ENCODE peak calls at places on chromosomes 13 and 19, in six cellular contexts. L is HCT116, Q is psoas muscle, S is astrocyte of the spinal cord, Y is testis, R is adipocyte. F is an unnamed sample.

GRCh38 chr19:10402441-10403038 is 802 bp downstream of the CDC37 start:
- DNase-seq in L (no peak), Q (peak), S (no peak), Y (no peak), R (peak), F (no peak)

GRCh38 chr13:94677799-94678198 is 34.5 kb downstream of the SOX21 start:
- DNase-seq in L (no peak), Q (no peak), S (no peak), Y (no peak), R (no peak), F (no peak)

GRCh38 chr19:6039541-6040225 is 61.7 kb upstream of the RANBP3 start:
- DNase-seq in L (no peak), Q (no peak), S (peak), Y (peak), R (no peak), F (peak)

GRCh38 chr13:111492958-111493357 is 172.5 kb downstream of the TEX29 start:
- DNase-seq in L (no peak), Q (no peak), S (no peak), Y (no peak), R (no peak), F (no peak)

GRCh38 chr19:16463991-16464575 is 7.7 kb downstream of the EPS15L1 start:
- DNase-seq in L (no peak), Q (no peak), S (peak), Y (no peak), R (peak), F (peak)

GRCh38 chr13:64130170-64130569 is 2714.5 kb upstream of the PCDH20 start:
- DNase-seq in L (no peak), Q (no peak), S (no peak), Y (no peak), R (no peak), F (no peak)

GRCh38 chr13:97194473-97194872 is 27.7 kb upstream of the MBNL2 start:
- DNase-seq in L (peak), Q (no peak), S (peak), Y (peak), R (peak), F (no peak)

GRCh38 chr19:14536926-14537692 is 7.7 kb downstream of the TECR start:
- DNase-seq in L (peak), Q (peak), S (no peak), Y (peak), R (no peak), F (peak)

GRCh38 chr19:33456845-33457220 is 64.8 kb downstream of the PEPD start:
- DNase-seq in L (no peak), Q (no peak), S (no peak), Y (no peak), R (no peak), F (peak)

GRCh38 chr19:4555657-4556561 is 3.6 kb downstream of the SEMA6B start:
- DNase-seq in L (peak), Q (no peak), S (no peak), Y (peak), R (no peak), F (no peak)

GRCh38 chr13:34719060-34719875 is 222.8 kb upstream of the NBEA start:
- DNase-seq in L (no peak), Q (no peak), S (no peak), Y (no peak), R (no peak), F (no peak)

GRCh38 chr19:46254776-46255175 is 25.2 kb downstream of the IGFL1 start:
- DNase-seq in L (no peak), Q (no peak), S (no peak), Y (no peak), R (no peak), F (no peak)

GRCh38 chr13:77215543-77215942 is 111.4 kb downstream of the MYCBP2 start:
- DNase-seq in L (no peak), Q (no peak), S (no peak), Y (no peak), R (no peak), F (no peak)

GRCh38 chr19:45173816-45174215 is 4.2 kb downstream of the TRAPPC6A start:
- DNase-seq in L (no peak), Q (no peak), S (peak), Y (no peak), R (no peak), F (no peak)

GRCh38 chr13:53206455-53206854 is 177.8 kb downstream of the OLFM4 start:
- DNase-seq in L (no peak), Q (no peak), S (no peak), Y (no peak), R (no peak), F (no peak)

GRCh38 chr19:14440049-14440448 is 6.9 kb downstream of the PKN1 start:
- DNase-seq in L (no peak), Q (peak), S (no peak), Y (peak), R (no peak), F (peak)

GRCh38 chr19:53785196-53785889 is 38.8 kb downstream of the NLRP12 start:
- DNase-seq in L (no peak), Q (no peak), S (no peak), Y (no peak), R (no peak), F (no peak)

GRCh38 chr13:85970727-85971126 is 171.5 kb upstream of the SLITRK6 start:
- DNase-seq in L (no peak), Q (no peak), S (peak), Y (no peak), R (peak), F (no peak)

GRCh38 chr19:15280915-15281683 is 48.9 kb upstream of the EPHX3 start:
- DNase-seq in L (no peak), Q (peak), S (peak), Y (peak), R (peak), F (peak)

GRCh38 chr19:48963371-48964204 is 1.5 kb upstream of the FTL start:
- DNase-seq in L (no peak), Q (peak), S (peak), Y (peak), R (peak), F (peak)

GRCh38 chr13:108957369-108958012 is 328.1 kb downstream of the MYO16 start:
- DNase-seq in L (peak), Q (no peak), S (peak), Y (no peak), R (peak), F (no peak)

GRCh38 chr13:88932950-88933349 is 1261.8 kb downstream of the SLITRK5 start:
- DNase-seq in L (no peak), Q (no peak), S (no peak), Y (no peak), R (no peak), F (no peak)

GRCh38 chr13:52395704-52396103 is 10.3 kb downstream of the THSD1 start:
- DNase-seq in L (no peak), Q (no peak), S (no peak), Y (no peak), R (no peak), F (peak)

GRCh38 chr13:35700661-35701060 is 224.2 kb upstream of the MAB21L1 start:
- DNase-seq in L (no peak), Q (no peak), S (peak), Y (no peak), R (peak), F (no peak)

GRCh38 chr13:99661791-99662190 is 160.5 kb downstream of the TM9SF2 start:
- DNase-seq in L (no peak), Q (no peak), S (no peak), Y (no peak), R (no peak), F (no peak)

GRCh38 chr13:80180745-80181144 is 160.2 kb downstream of the SPRY2 start:
- DNase-seq in L (no peak), Q (no peak), S (no peak), Y (no peak), R (no peak), F (no peak)

GRCh38 chr13:27857271-27857670 is 62.5 kb upstream of the PDX1 start:
- DNase-seq in L (no peak), Q (no peak), S (no peak), Y (no peak), R (no peak), F (no peak)

GRCh38 chr19:35734889-35735288 is 7.4 kb downstream of the IGFLR1 start:
- DNase-seq in L (no peak), Q (no peak), S (no peak), Y (no peak), R (no peak), F (no peak)

GRCh38 chr19:16516923-16517610 is 20.9 kb downstream of the C19orf44 start:
- DNase-seq in L (no peak), Q (no peak), S (no peak), Y (no peak), R (no peak), F (no peak)

GRCh38 chr13:108700421-108701170 is 71.2 kb downstream of the MYO16 start:
- DNase-seq in L (no peak), Q (no peak), S (peak), Y (no peak), R (peak), F (no peak)

GRCh38 chr13:86020350-86021002 is 221.3 kb upstream of the SLITRK6 start:
- DNase-seq in L (no peak), Q (no peak), S (peak), Y (no peak), R (peak), F (no peak)

DNA sequence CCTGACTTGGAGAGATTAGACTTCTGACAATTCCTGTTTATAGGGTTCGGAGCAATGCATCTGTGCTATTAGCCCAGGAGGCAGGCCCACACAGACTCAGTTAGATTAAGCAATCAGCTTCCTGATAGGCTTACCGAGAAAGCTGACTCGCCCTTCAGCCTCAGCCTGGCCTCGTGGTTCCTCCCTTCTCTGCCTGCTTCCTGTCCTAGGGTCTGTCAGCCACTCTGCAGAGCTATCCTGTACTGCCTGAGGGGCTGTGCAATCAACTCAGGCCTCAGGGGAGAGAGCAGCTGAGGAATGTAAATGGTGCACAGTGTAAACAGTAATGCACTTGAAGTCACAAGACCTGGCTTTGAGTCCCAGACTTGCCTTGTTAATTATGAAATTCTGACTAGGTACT is 30.7 kb downstream of the HTR2A start:
- DNase-seq in L (no peak), Q (peak), S (peak), Y (no peak), R (peak), F (peak)
- H3K4me3 ChIP-seq in L (no peak), Q (no peak), S (no peak), Y (no peak), R (no peak), F (no peak)

GRCh38 chr13:40673061-40673397 is 6.6 kb upstream of the FOXO1 start:
- DNase-seq in L (no peak), Q (no peak), S (no peak), Y (no peak), R (no peak), F (no peak)
- H3K4me3 ChIP-seq in L (no peak), Q (no peak), S (no peak), Y (no peak), R (no peak), F (no peak)

DNA sequence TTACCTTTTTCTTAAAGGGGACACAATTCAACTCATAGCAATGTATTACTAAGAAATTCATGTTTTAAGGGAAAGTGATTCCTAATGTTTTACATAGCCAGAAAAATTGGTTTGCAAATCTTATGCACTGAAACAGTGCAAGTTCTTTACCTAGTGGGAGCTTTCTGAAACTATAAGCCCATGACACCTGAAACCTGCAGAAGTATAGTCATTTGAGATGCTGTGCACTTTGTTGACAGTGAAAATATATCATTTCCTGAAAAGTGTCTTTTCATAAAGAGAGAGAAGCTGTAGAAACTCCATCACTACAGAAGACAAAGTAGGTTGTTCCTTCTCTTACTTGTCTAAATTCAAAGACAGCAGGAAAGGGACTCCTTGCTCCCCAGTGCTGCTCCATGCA is 517.1 kb downstream of the LMO7 start:
- DNase-seq in L (no peak), Q (no peak), S (no peak), Y (no peak), R (no peak), F (no peak)
- H3K4me3 ChIP-seq in L (no peak), Q (no peak), S (no peak), Y (no peak), R (no peak), F (no peak)

DNA sequence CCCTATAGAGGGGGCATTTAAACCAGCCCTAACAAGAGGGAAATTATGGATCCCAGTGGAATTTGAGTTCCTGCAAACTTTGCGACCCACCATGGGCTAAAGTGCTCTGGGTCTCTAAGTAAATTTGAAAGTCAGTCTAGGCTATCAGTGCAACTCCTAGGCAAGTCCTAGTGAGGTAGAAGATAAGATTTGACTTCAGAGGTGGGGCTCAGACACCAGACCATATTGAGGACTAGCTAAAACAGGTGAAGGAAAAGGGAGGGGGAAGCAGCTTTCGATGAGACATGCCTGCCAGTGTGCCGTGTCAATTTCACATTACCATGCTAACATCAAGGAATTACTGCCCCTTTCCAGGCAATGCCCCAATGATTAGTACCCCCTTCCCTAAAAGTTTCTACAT is 38.4 kb downstream of the CD320 start:
- DNase-seq in L (no peak), Q (no peak), S (no peak), Y (no peak), R (no peak), F (no peak)
- H3K4me3 ChIP-seq in L (no peak), Q (no peak), S (no peak), Y (no peak), R (no peak), F (no peak)

DNA sequence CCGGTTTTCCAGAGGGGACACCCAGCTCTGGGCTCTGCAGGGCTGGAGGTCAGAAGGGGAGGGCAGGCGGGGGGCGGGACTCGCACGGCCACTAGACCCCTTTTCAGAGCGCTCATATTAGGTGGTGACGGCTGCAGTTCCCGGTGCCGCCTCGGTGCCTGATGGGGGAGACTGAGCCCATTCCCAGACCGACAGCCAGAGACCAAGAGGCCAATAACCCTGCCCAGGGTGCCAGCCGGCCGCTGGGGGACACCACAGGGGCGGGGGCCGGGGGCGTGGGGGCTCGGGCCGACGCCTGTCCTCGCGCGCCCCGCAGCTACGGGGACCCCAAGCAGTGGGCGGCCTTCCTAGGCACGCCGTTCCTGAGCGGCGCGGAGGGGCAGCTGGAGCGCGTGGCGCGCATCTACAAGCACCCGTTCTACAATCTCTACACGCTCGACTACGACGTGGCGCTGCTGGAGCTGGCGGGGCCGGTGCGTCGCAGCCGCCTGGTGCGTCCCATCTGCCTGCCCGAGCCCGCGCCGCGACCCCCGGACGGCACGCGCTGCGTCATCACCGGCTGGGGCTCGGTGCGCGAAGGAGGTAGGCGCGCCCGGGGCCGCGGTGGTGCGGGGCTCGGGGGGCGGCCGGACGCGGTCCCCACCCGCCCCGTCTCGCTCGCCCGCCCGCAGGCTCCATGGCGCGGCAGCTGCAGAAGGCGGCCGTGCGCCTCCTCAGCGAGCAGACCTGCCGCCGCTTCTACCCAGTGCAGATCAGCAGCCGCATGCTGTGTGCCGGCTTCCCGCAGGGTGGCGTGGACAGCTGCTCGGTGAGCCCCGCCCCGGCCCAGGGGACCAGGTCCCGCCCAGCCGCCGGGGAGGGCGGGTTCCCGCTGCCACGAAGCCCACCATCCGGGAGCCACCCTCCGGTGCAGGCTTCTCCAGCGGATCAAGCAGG is 2.4 kb downstream of the TIMM13 start:
- DNase-seq in L (no peak), Q (peak), S (peak), Y (peak), R (peak), F (no peak)
- H3K4me3 ChIP-seq in L (no peak), Q (peak), S (no peak), Y (peak), R (peak), F (no peak)

GRCh38 chr19:40598918-40599307 is 2.3 kb upstream of the LTBP4 start:
- DNase-seq in L (no peak), Q (no peak), S (no peak), Y (no peak), R (no peak), F (no peak)

GRCh38 chr19:40598121-40598917 is 2.9 kb upstream of the LTBP4 start:
- DNase-seq in L (peak), Q (peak), S (peak), Y (peak), R (peak), F (peak)

GRCh38 chr19:40601061-40601973 is at the start of gene LTBP4:
- DNase-seq in L (no peak), Q (peak), S (no peak), Y (no peak), R (peak), F (no peak)

GRCh38 chr19:40600086-40600917 is 867 bp upstream of the LTBP4 start:
- DNase-seq in L (no peak), Q (peak), S (no peak), Y (no peak), R (no peak), F (no peak)

DNA sequence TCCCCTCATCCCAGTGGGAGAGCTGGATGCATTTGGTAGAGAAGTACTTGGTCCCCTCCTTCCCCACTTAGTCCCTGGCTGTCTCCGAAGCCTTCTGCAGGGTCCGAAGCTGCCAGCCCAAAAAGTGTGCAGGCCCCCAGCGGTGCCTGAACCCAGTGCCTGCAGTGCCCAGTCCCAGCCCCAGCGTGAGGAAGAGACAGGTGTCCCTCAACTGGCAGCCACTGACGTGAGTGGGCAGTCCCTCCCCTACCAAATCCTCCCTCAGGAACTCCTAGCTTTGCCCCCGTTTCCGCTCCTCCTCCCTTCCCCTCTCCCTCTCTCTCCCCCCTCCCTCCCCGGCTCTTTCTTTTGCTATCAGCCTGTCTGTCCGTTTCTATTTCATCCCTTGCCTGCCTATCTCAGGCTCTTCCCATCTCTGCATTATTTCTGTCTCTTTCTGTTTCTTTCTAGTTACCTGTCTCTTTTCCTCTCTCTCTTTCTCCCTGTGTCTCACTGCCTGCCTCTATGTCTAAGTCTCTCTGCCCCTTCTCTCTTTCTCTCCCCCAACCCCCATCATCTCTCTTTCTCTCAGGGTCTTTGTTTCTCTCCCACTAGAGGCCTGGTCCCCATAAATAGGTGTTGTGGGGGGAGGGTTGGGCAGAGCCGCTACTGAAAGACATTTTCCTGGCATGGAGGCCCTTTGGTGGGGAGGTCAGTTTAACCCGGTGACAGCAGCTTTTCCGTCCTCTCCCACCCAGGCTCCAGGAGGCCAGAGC is 1.7 kb upstream of the LTBP4 start:
- DNase-seq in L (no peak), Q (no peak), S (no peak), Y (no peak), R (no peak), F (no peak)
- H3K4me3 ChIP-seq in L (no peak), Q (peak), S (no peak), Y (no peak), R (no peak), F (no peak)

GRCh38 chr13:66948910-66949309 is 281.2 kb downstream of the PCDH9 start:
- DNase-seq in L (no peak), Q (no peak), S (no peak), Y (no peak), R (no peak), F (no peak)

GRCh38 chr13:66952507-66952906 is 277.6 kb downstream of the PCDH9 start:
- DNase-seq in L (no peak), Q (no peak), S (no peak), Y (no peak), R (no peak), F (no peak)

GRCh38 chr13:66950666-66951065 is 279.5 kb downstream of the PCDH9 start:
- DNase-seq in L (no peak), Q (no peak), S (no peak), Y (no peak), R (no peak), F (no peak)

GRCh38 chr13:66951426-66951825 is 278.7 kb downstream of the PCDH9 start:
- DNase-seq in L (no peak), Q (no peak), S (no peak), Y (no peak), R (no peak), F (no peak)
- H3K4me3 ChIP-seq in L (no peak), Q (no peak), S (no peak), Y (no peak), R (no peak), F (no peak)